ENCODE peak calls at places on chromosomes 13 and 19, in six cellular contexts. Y is HCT116, U is SK-N-SH, J is OCI-LY7, C is PC-3, Z is neural progenitor cell. E is an unnamed sample.
A peak's percentile ranks its signal among the peaks of the same experiment; 100 is the strongest.

GRCh38 chr13:23616228-23616627 is 46.0 kb downstream of the TNFRSF19 start:
- DNase-seq in Z (no peak), Y (no peak), J (no peak), U (no peak), C (no peak), E (no peak)

GRCh38 chr19:55687281-55688172 is 12.5 kb downstream of the EPN1 start:
- DNase-seq in C (no peak), U (no peak), Z (no peak), Y (no peak), J (no peak), E (no peak)

GRCh38 chr19:46408611-46409039 is 4.7 kb downstream of the CCDC8 start:
- DNase-seq in U (no peak), Z (peak; percentile 44), J (no peak), Y (no peak), C (no peak), E (no peak)

GRCh38 chr13:67614577-67614976 is 384.4 kb upstream of the PCDH9 start:
- DNase-seq in Z (no peak), C (no peak), J (no peak), Y (no peak), U (no peak), E (no peak)

GRCh38 chr19:28495046-28495445 is 717.9 kb downstream of the UQCRFS1 start:
- DNase-seq in Y (no peak), U (no peak), C (no peak), J (no peak), Z (no peak), E (no peak)

GRCh38 chr19:58364127-58364526 is 1.6 kb upstream of the ZNF497 start:
- DNase-seq in Z (no peak), U (no peak), J (peak; percentile 37), Y (no peak), C (no peak), E (no peak)

GRCh38 chr13:43111887-43112400 is 88.6 kb downstream of the DNAJC15 start:
- DNase-seq in Y (no peak), J (no peak), Z (no peak), U (no peak), C (no peak), E (no peak)

GRCh38 chr13:65336106-65336603 is 1894.0 kb downstream of the PCDH9 start:
- DNase-seq in U (no peak), J (no peak), Y (no peak), Z (no peak), C (no peak), E (no peak)

GRCh38 chr13:92137519-92137918 is 739.1 kb downstream of the GPC5 start:
- DNase-seq in C (peak; percentile 2), J (no peak), U (no peak), Z (peak; percentile 3), Y (no peak), E (no peak)

GRCh38 chr13:46633416-46633815 is 80.4 kb downstream of the LRCH1 start:
- DNase-seq in Z (no peak), Y (no peak), J (no peak), C (peak; percentile 11), U (no peak), E (no peak)

GRCh38 chr13:111512707-111513106 is 192.3 kb downstream of the TEX29 start:
- DNase-seq in Y (no peak), C (no peak), U (no peak), J (no peak), Z (no peak), E (no peak)

GRCh38 chr13:20231839-20232555 is at the start of gene GJB6:
- DNase-seq in J (no peak), U (peak; percentile 32), Y (no peak), C (no peak), Z (peak; percentile 82), E (peak; percentile 81)

GRCh38 chr13:22848539-22849052 is 332.2 kb upstream of the SGCG start:
- DNase-seq in U (peak; percentile 43), C (no peak), Y (no peak), J (no peak), Z (peak; percentile 71), E (peak; percentile 91)

GRCh38 chr13:69904784-69905183 is 202.8 kb upstream of the ATXN8OS start:
- DNase-seq in C (no peak), U (no peak), J (no peak), Z (no peak), Y (no peak), E (no peak)

GRCh38 chr13:29969286-29969685 is 118.9 kb upstream of the UBL3 start:
- DNase-seq in Z (no peak), Y (no peak), C (peak; percentile 74), J (no peak), U (no peak), E (no peak)

GRCh38 chr13:111384441-111385181 is 64.2 kb downstream of the TEX29 start:
- DNase-seq in J (no peak), Z (no peak), C (no peak), Y (no peak), U (no peak), E (no peak)

GRCh38 chr13:112974125-112974524 is 5.1 kb downstream of the MCF2L start:
- DNase-seq in Z (no peak), U (no peak), J (no peak), C (no peak), Y (no peak), E (no peak)

GRCh38 chr13:100341327-100341726 is 247.3 kb downstream of the GGACT start:
- DNase-seq in Z (no peak), J (no peak), Y (no peak), C (no peak), U (no peak), E (no peak)

GRCh38 chr19:9144920-9145319 is 4.7 kb downstream of the ZNF317 start:
- DNase-seq in C (no peak), Y (no peak), J (peak; percentile 36), Z (no peak), U (no peak), E (no peak)

GRCh38 chr13:53264751-53265150 is 236.1 kb downstream of the OLFM4 start:
- DNase-seq in C (no peak), U (no peak), J (no peak), Z (no peak), Y (no peak), E (no peak)

GRCh38 chr13:29594710-29595379 is 643 bp downstream of the SLC7A1 start:
- DNase-seq in J (peak; percentile 72), C (peak; percentile 47), U (peak; percentile 78), Z (peak; percentile 57), Y (no peak), E (peak; percentile 22)

GRCh38 chr19:18419195-18419698 is at the start of gene SSBP4:
- DNase-seq in Y (no peak), J (peak; percentile 88), Z (peak; percentile 91), C (peak; percentile 85), U (peak; percentile 97), E (peak; percentile 88)

GRCh38 chr19:1882089-1882785 is 3.1 kb downstream of the ABHD17A start:
- DNase-seq in Y (no peak), J (peak; percentile 79), U (no peak), Z (peak; percentile 36), C (no peak), E (no peak)

GRCh38 chr13:28137556-28137955 is 789 bp upstream of the PAN3 start:
- DNase-seq in Z (peak; percentile 26), Y (no peak), C (peak; percentile 8), U (no peak), J (no peak), E (no peak)

GRCh38 chr19:35222373-35223005 is 6.0 kb downstream of the FAM187B start:
- DNase-seq in J (peak; percentile 54), Y (no peak), Z (no peak), U (no peak), C (no peak), E (no peak)

GRCh38 chr13:43273362-43273761 is 250.0 kb downstream of the DNAJC15 start:
- DNase-seq in Z (no peak), C (peak; percentile 16), J (no peak), Y (no peak), U (no peak), E (no peak)

GRCh38 chr13:43908156-43909126 is 28.7 kb downstream of the LACC1 start:
- DNase-seq in J (peak; percentile 36), C (peak; percentile 79), Y (peak; percentile 37), U (peak; percentile 36), Z (peak; percentile 58), E (peak; percentile 60)

GRCh38 chr19:3336351-3336679 is 30.1 kb upstream of the NFIC start:
- DNase-seq in U (no peak), J (no peak), Y (no peak), C (no peak), Z (no peak), E (no peak)

GRCh38 chr19:3335431-3336350 is 30.7 kb upstream of the NFIC start:
- DNase-seq in J (no peak), C (peak; percentile 20), U (no peak), Y (no peak), Z (no peak), E (no peak)

GRCh38 chr19:3336680-3337523 is 29.5 kb upstream of the NFIC start:
- DNase-seq in Y (no peak), U (peak; percentile 76), C (no peak), Z (no peak), J (no peak), E (no peak)

GRCh38 chr19:3333020-3333583 is 33.3 kb upstream of the NFIC start:
- DNase-seq in C (no peak), Y (no peak), U (no peak), Z (no peak), J (no peak), E (no peak)

GRCh38 chr19:3333662-3334061 is 32.7 kb upstream of the NFIC start:
- DNase-seq in J (no peak), C (no peak), Y (no peak), Z (no peak), U (no peak), E (no peak)
- TF ChIP-seq EZH2phosphoT487 in J (no peak), C (no peak), Y (no peak), Z (no peak), U (no peak), E (no peak)

GRCh38 chr13:106103779-106104178 is 431.7 kb downstream of the EFNB2 start:
- DNase-seq in C (peak; percentile 83), U (no peak), J (no peak), Y (peak; percentile 34), Z (no peak), E (no peak)
- TF ChIP-seq CTCF in C (no peak), U (no peak), J (no peak), Y (no peak), Z (no peak), E (no peak)

GRCh38 chr19:49705919-49706318 is 15.0 kb downstream of the CPT1C start:
- DNase-seq in Z (no peak), U (no peak), Y (no peak), C (no peak), J (no peak), E (no peak)

GRCh38 chr19:49712397-49712859 is 21.5 kb downstream of the CPT1C start:
- DNase-seq in J (peak; percentile 31), C (peak; percentile 86), Z (peak; percentile 72), U (peak; percentile 93), Y (peak; percentile 92), E (peak; percentile 92)

GRCh38 chr19:49704888-49705642 is 14.1 kb downstream of the CPT1C start:
- DNase-seq in Z (no peak), J (no peak), Y (no peak), U (no peak), C (no peak), E (no peak)

GRCh38 chr19:49713236-49713845 is 22.4 kb downstream of the CPT1C start:
- DNase-seq in Y (no peak), C (peak; percentile 86), J (no peak), U (no peak), Z (no peak), E (no peak)

GRCh38 chr19:49710372-49710951 is 19.5 kb downstream of the CPT1C start:
- DNase-seq in Y (peak; percentile 48), U (no peak), C (peak; percentile 72), J (no peak), Z (no peak), E (no peak)
- TF ChIP-seq EZH2phosphoT487 in Y (no peak), U (no peak), C (no peak), J (no peak), Z (no peak), E (no peak)

GRCh38 chr13:76307157-76307556 is 579.0 kb downstream of the KCTD12 start:
- DNase-seq in J (no peak), Y (no peak), Z (peak; percentile 43), C (no peak), U (no peak), E (no peak)
- TF ChIP-seq CTCF in J (no peak), Y (no peak), Z (no peak), C (no peak), U (no peak), E (no peak)

E was measured in GM23338.